ENCODE peak calls at places on chromosome 9, in nine cellular contexts. O, L, A, N, Q, K, F, I and P are unnamed samples.

GRCh38 chr9:75814667-75815066 is 75.8 kb upstream of the PCSK5 start:
- DNase-seq in K (no peak), A (no peak), O (no peak), I (no peak), Q (no peak), F (no peak), N (no peak), L (peak; percentile 41), P (no peak)

GRCh38 chr9:113573303-113573958 is 109.9 kb downstream of the RGS3 start:
- DNase-seq in L (no peak), Q (no peak), A (peak; percentile 26), N (no peak), O (no peak), F (peak; percentile 7), I (no peak), K (no peak), P (no peak)

GRCh38 chr9:37617161-37617560 is 24.8 kb upstream of the TOMM5 start:
- DNase-seq in K (no peak), L (no peak), N (no peak), F (no peak), I (no peak), A (no peak), Q (no peak), O (no peak), P (no peak)

GRCh38 chr9:133120343-133121199 is 469 bp downstream of the RALGDS start:
- DNase-seq in A (no peak), L (no peak), N (no peak), O (peak; percentile 35), F (peak; percentile 48), Q (no peak), I (no peak), K (no peak), P (no peak)

GRCh38 chr9:92196909-92197308 is 81.7 kb upstream of the SPTLC1 start:
- DNase-seq in K (no peak), I (no peak), L (peak; percentile 70), F (no peak), N (peak; percentile 89), A (no peak), O (no peak), Q (peak; percentile 15), P (no peak)

GRCh38 chr9:17330097-17330496 is 195.3 kb downstream of the CNTLN start:
- DNase-seq in A (no peak), L (peak; percentile 29), K (no peak), I (no peak), Q (no peak), O (no peak), N (no peak), F (no peak), P (no peak)

GRCh38 chr9:131980267-131980916 is 99.3 kb downstream of the MED27 start:
- DNase-seq in F (no peak), Q (no peak), K (no peak), L (no peak), N (no peak), O (no peak), A (no peak), I (no peak), P (no peak)

GRCh38 chr9:2872941-2873323 is 29.0 kb upstream of the PUM3 start:
- DNase-seq in Q (no peak), O (no peak), I (no peak), N (no peak), L (no peak), K (no peak), A (no peak), F (no peak), P (no peak)

GRCh38 chr9:101383361-101383760 is 1.4 kb downstream of the BAAT start:
- DNase-seq in A (no peak), L (no peak), K (no peak), O (no peak), Q (no peak), N (no peak), I (no peak), F (no peak), P (no peak)

GRCh38 chr9:101387871-101388506 is 3.2 kb upstream of the BAAT start:
- DNase-seq in L (peak; percentile 70), K (no peak), Q (no peak), N (peak; percentile 86), I (peak; percentile 43), F (peak; percentile 23), O (peak; percentile 86), A (no peak), P (no peak)

GRCh38 chr9:101393135-101393534 is 5.3 kb downstream of the MRPL50 start:
- DNase-seq in Q (no peak), F (no peak), A (no peak), K (no peak), O (no peak), L (no peak), I (no peak), N (no peak), P (no peak)

DNA sequence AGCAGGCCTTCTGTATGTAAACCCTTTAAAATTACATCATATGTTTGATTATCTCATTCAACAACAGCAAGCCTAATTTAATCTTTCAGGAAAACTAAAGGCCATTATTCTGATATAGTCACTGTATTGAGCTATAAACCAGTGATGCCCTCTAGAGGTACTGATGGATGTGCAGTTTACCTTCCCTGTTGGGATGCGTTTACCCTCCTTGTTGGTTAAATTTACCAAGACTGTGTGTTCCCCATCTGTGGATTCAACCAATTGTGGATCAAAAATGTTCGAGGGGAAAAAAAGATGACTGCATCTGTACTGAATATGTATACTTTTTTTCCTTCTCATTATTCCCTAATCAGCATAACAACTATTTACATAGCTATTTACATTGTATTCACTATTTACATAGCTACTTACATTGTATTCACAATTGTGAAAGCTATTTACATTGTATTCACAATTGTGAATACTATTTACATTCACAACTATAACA is 3.7 kb upstream of the BAAT start:
- DNase-seq in Q (no peak), F (no peak), O (peak; percentile 59), I (no peak), K (no peak), L (peak; percentile 21), A (no peak), N (peak; percentile 73), P (no peak)
- TF ChIP-seq CTCF in Q (no peak), F (no peak), O (peak; percentile 68), I (peak; percentile 51), K (no peak), L (peak; percentile 30), A (no peak), N (peak; percentile 80), P (peak; percentile 22)

DNA sequence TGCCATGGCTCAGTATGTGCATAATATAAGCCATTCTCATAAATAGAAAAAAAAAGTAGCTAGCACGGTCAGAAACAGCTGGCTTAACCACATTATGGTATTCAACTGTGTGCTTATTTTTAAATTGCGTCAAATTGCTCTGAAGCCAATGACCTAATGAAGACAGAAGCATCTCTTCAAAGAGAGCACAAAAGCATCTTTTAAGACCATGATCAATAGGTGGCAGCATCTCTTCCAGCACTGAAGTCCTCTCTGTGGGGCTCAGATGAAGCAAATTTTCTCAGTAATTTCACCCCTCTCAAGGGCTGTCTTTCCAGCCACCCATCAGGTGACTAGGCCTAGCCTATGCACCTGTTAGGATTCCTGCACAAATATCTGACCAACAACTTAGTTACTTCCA is 251.4 kb downstream of the GLIS3 start:
- DNase-seq in I (peak; percentile 18), L (peak; percentile 66), A (no peak), O (peak; percentile 47), Q (no peak), K (no peak), N (no peak), F (no peak), P (no peak)
- TF ChIP-seq CTCF in I (peak; percentile 57), L (peak; percentile 64), A (no peak), O (peak; percentile 67), Q (peak; percentile 37), K (no peak), N (peak; percentile 55), F (no peak), P (no peak)

GRCh38 chr9:33306037-33306436 is 15.7 kb downstream of the NFX1 start:
- DNase-seq in N (no peak), K (no peak), F (no peak), O (no peak), A (no peak), I (no peak), L (no peak), Q (no peak), P (no peak)

GRCh38 chr9:33304367-33304766 is 14.1 kb downstream of the NFX1 start:
- DNase-seq in Q (no peak), F (no peak), L (no peak), A (no peak), O (no peak), K (no peak), I (no peak), N (no peak), P (peak; percentile 25)

GRCh38 chr9:33309903-33310302 is 19.6 kb downstream of the NFX1 start:
- DNase-seq in O (no peak), N (no peak), A (no peak), Q (no peak), I (no peak), F (no peak), L (no peak), K (no peak), P (no peak)

GRCh38 chr9:33310748-33311147 is 20.4 kb downstream of the NFX1 start:
- DNase-seq in A (no peak), Q (no peak), I (no peak), K (no peak), F (no peak), O (no peak), L (no peak), N (no peak), P (no peak)

DNA sequence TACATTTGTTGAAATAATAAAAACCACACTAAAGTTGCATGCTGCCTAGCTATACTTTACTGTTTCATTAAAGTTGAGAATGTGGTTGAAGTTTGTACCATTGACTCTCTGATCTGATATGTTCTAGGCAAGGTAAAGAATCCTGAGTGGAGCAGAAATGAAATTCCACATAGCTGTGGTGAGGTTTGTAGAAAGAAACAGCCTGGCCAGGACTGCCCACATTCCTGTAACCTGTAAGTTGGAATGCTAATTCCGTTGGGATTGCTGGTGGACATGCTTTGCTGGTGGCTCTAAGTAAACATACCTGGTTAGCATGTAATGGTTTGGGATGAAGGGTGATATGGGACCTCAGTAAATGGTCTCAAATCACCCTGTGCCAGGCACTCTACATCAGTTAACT is 16.8 kb downstream of the NFX1 start:
- DNase-seq in K (no peak), Q (no peak), O (no peak), F (no peak), L (no peak), A (no peak), N (no peak), I (no peak), P (no peak)
- TF ChIP-seq CTCF in K (no peak), Q (no peak), O (no peak), F (no peak), L (no peak), A (no peak), N (no peak), I (no peak), P (no peak)

GRCh38 chr9:97309260-97309659 is 1.8 kb downstream of the CCDC180 start:
- DNase-seq in F (no peak), K (no peak), N (no peak), O (no peak), Q (no peak), A (no peak), L (no peak), I (no peak), P (no peak)

GRCh38 chr9:97305501-97306298 is 1.8 kb upstream of the CCDC180 start:
- DNase-seq in F (no peak), K (no peak), N (no peak), I (no peak), O (no peak), A (no peak), L (no peak), Q (no peak), P (no peak)

GRCh38 chr9:97304586-97304985 is 2.9 kb upstream of the CCDC180 start:
- DNase-seq in N (no peak), A (no peak), Q (no peak), O (no peak), I (no peak), L (no peak), F (no peak), K (no peak), P (no peak)

GRCh38 chr9:97307500-97308163 is at the start of gene CCDC180:
- DNase-seq in Q (no peak), F (peak; percentile 27), K (peak; percentile 54), L (peak; percentile 43), O (peak; percentile 53), N (no peak), A (no peak), I (no peak), P (no peak)

GRCh38 chr9:97307091-97307490 is 368 bp upstream of the CCDC180 start:
- DNase-seq in A (no peak), F (peak; percentile 92), N (no peak), O (peak; percentile 99), I (peak; percentile 49), Q (peak; percentile 86), L (peak; percentile 73), K (peak; percentile 88), P (peak; percentile 42)
- TF ChIP-seq CTCF in A (no peak), F (no peak), N (no peak), O (peak; percentile 38), I (peak; percentile 43), Q (no peak), L (no peak), K (no peak), P (no peak)